ENCODE peak calls at places on chromosomes 7 and 10, in seven cellular contexts. One of them, this sample, is unnamed.

GRCh38 chr7:75915416-75916156 is 631 bp downstream of the POR start:
- DNase-seq in upper lobe of right lung: no peak
- DNase-seq in heart left ventricle: peak; percentile 48
- DNase-seq in lower lobe of right lung: no peak
- DNase-seq in fibroblast of lung: peak; percentile 37
- DNase-seq in body of pancreas: peak; percentile 35
- DNase-seq in stomach: peak; percentile 38
- DNase-seq in this sample: peak; percentile 86

GRCh38 chr10:86070278-86070677 is 296.3 kb downstream of the GRID1 start:
- DNase-seq in upper lobe of right lung: no peak
- DNase-seq in heart left ventricle: no peak
- DNase-seq in lower lobe of right lung: no peak
- DNase-seq in fibroblast of lung: no peak
- DNase-seq in body of pancreas: no peak
- DNase-seq in stomach: peak; percentile 4
- DNase-seq in this sample: no peak

GRCh38 chr7:127396184-127396583 is 3.7 kb upstream of the ZNF800 start:
- DNase-seq in upper lobe of right lung: peak; percentile 73
- DNase-seq in heart left ventricle: peak; percentile 26
- DNase-seq in lower lobe of right lung: peak; percentile 79
- DNase-seq in fibroblast of lung: peak; percentile 14
- DNase-seq in body of pancreas: peak; percentile 20
- DNase-seq in stomach: no peak
- DNase-seq in this sample: no peak

GRCh38 chr10:18303851-18304800 is 163.9 kb downstream of the CACNB2 start:
- DNase-seq in upper lobe of right lung: no peak
- DNase-seq in heart left ventricle: peak; percentile 39
- DNase-seq in lower lobe of right lung: no peak
- DNase-seq in fibroblast of lung: no peak
- DNase-seq in body of pancreas: peak; percentile 35
- DNase-seq in stomach: no peak
- DNase-seq in this sample: no peak

GRCh38 chr7:108234981-108235450 is 104.9 kb upstream of the LAMB4 start:
- DNase-seq in upper lobe of right lung: no peak
- DNase-seq in heart left ventricle: no peak
- DNase-seq in lower lobe of right lung: no peak
- DNase-seq in fibroblast of lung: no peak
- DNase-seq in body of pancreas: no peak
- DNase-seq in stomach: no peak
- DNase-seq in this sample: no peak

GRCh38 chr7:22944506-22944905 is 69.4 kb downstream of the HYCC1 start:
- DNase-seq in upper lobe of right lung: no peak
- DNase-seq in heart left ventricle: no peak
- DNase-seq in lower lobe of right lung: no peak
- DNase-seq in fibroblast of lung: peak; percentile 86
- DNase-seq in body of pancreas: no peak
- DNase-seq in stomach: no peak
- DNase-seq in this sample: no peak

GRCh38 chr7:43022008-43022407 is 89.8 kb downstream of the MRPL32 start:
- DNase-seq in upper lobe of right lung: no peak
- DNase-seq in heart left ventricle: no peak
- DNase-seq in lower lobe of right lung: no peak
- DNase-seq in fibroblast of lung: no peak
- DNase-seq in body of pancreas: no peak
- DNase-seq in stomach: no peak
- DNase-seq in this sample: no peak

GRCh38 chr10:61992683-61993629 is 91.5 kb downstream of the ARID5B start:
- DNase-seq in upper lobe of right lung: no peak
- DNase-seq in heart left ventricle: peak; percentile 49
- DNase-seq in lower lobe of right lung: peak; percentile 55
- DNase-seq in fibroblast of lung: peak; percentile 98
- DNase-seq in body of pancreas: peak; percentile 25
- DNase-seq in stomach: peak; percentile 52
- DNase-seq in this sample: no peak

GRCh38 chr10:329361-330099 is 194.3 kb downstream of the ZMYND11 start:
- DNase-seq in upper lobe of right lung: peak; percentile 68
- DNase-seq in heart left ventricle: peak; percentile 87
- DNase-seq in lower lobe of right lung: peak; percentile 65
- DNase-seq in fibroblast of lung: peak; percentile 97
- DNase-seq in body of pancreas: peak; percentile 94
- DNase-seq in stomach: peak; percentile 93
- DNase-seq in this sample: no peak

GRCh38 chr10:98030093-98030821 is at the start of gene CRTAC1:
- DNase-seq in upper lobe of right lung: peak; percentile 92
- DNase-seq in heart left ventricle: peak; percentile 84
- DNase-seq in lower lobe of right lung: peak; percentile 86
- DNase-seq in fibroblast of lung: peak; percentile 12
- DNase-seq in body of pancreas: peak; percentile 71
- DNase-seq in stomach: peak; percentile 29
- DNase-seq in this sample: no peak

GRCh38 chr7:2870471-2870941 is 26.4 kb upstream of the GNA12 start:
- DNase-seq in upper lobe of right lung: peak; percentile 78
- DNase-seq in heart left ventricle: peak; percentile 87
- DNase-seq in lower lobe of right lung: peak; percentile 78
- DNase-seq in fibroblast of lung: peak; percentile 63
- DNase-seq in body of pancreas: peak; percentile 38
- DNase-seq in stomach: peak; percentile 63
- DNase-seq in this sample: peak; percentile 90

GRCh38 chr10:76302936-76303656 is 871.7 kb downstream of the LRMDA start:
- DNase-seq in upper lobe of right lung: no peak
- DNase-seq in heart left ventricle: no peak
- DNase-seq in lower lobe of right lung: no peak
- DNase-seq in fibroblast of lung: peak; percentile 16
- DNase-seq in body of pancreas: no peak
- DNase-seq in stomach: no peak
- DNase-seq in this sample: no peak

GRCh38 chr10:97127960-97128850 is 57.6 kb downstream of the SLIT1 start:
- DNase-seq in upper lobe of right lung: no peak
- DNase-seq in heart left ventricle: no peak
- DNase-seq in lower lobe of right lung: no peak
- DNase-seq in fibroblast of lung: no peak
- DNase-seq in body of pancreas: peak; percentile 19
- DNase-seq in stomach: no peak
- DNase-seq in this sample: peak; percentile 30

GRCh38 chr7:155221547-155221946 is 76.1 kb upstream of the INSIG1 start:
- DNase-seq in upper lobe of right lung: no peak
- DNase-seq in heart left ventricle: no peak
- DNase-seq in lower lobe of right lung: no peak
- DNase-seq in fibroblast of lung: no peak
- DNase-seq in body of pancreas: no peak
- DNase-seq in stomach: no peak
- DNase-seq in this sample: no peak

GRCh38 chr10:118818621-118819221 is 64.0 kb upstream of the CACUL1 start:
- DNase-seq in upper lobe of right lung: peak; percentile 60
- DNase-seq in heart left ventricle: peak; percentile 57
- DNase-seq in lower lobe of right lung: no peak
- DNase-seq in fibroblast of lung: no peak
- DNase-seq in body of pancreas: peak; percentile 62
- DNase-seq in stomach: no peak
- DNase-seq in this sample: no peak

GRCh38 chr7:29040570-29040906 is 82.4 kb upstream of the TRIL start:
- DNase-seq in upper lobe of right lung: no peak
- DNase-seq in heart left ventricle: no peak
- DNase-seq in lower lobe of right lung: no peak
- DNase-seq in fibroblast of lung: peak; percentile 20
- DNase-seq in body of pancreas: no peak
- DNase-seq in stomach: no peak
- DNase-seq in this sample: no peak

GRCh38 chr7:155856656-155857055 is 44.4 kb upstream of the SHH start:
- DNase-seq in upper lobe of right lung: no peak
- DNase-seq in heart left ventricle: no peak
- DNase-seq in lower lobe of right lung: no peak
- DNase-seq in fibroblast of lung: no peak
- DNase-seq in body of pancreas: no peak
- DNase-seq in stomach: peak; percentile 17
- DNase-seq in this sample: peak; percentile 14

GRCh38 chr7:1928555-1929348 is 258.7 kb downstream of the ELFN1 start:
- DNase-seq in upper lobe of right lung: peak; percentile 83
- DNase-seq in heart left ventricle: no peak
- DNase-seq in lower lobe of right lung: peak; percentile 72
- DNase-seq in fibroblast of lung: no peak
- DNase-seq in body of pancreas: peak; percentile 93
- DNase-seq in stomach: peak; percentile 92
- DNase-seq in this sample: peak; percentile 64

GRCh38 chr7:93147358-93147757 is 827 bp downstream of the SAMD9L start:
- DNase-seq in upper lobe of right lung: no peak
- DNase-seq in heart left ventricle: peak; percentile 40
- DNase-seq in lower lobe of right lung: no peak
- DNase-seq in fibroblast of lung: peak; percentile 66
- DNase-seq in body of pancreas: peak; percentile 10
- DNase-seq in stomach: peak; percentile 27
- DNase-seq in this sample: peak; percentile 64

GRCh38 chr7:139358541-139359365 is 941 bp upstream of the LUC7L2 start:
- DNase-seq in upper lobe of right lung: peak; percentile 72
- DNase-seq in heart left ventricle: no peak
- DNase-seq in lower lobe of right lung: peak; percentile 43
- DNase-seq in fibroblast of lung: peak; percentile 66
- DNase-seq in body of pancreas: peak; percentile 28
- DNase-seq in stomach: no peak
- DNase-seq in this sample: peak; percentile 72

GRCh38 chr10:83179371-83179770 is 959.9 kb upstream of the GHITM start:
- DNase-seq in upper lobe of right lung: no peak
- DNase-seq in heart left ventricle: no peak
- DNase-seq in lower lobe of right lung: no peak
- DNase-seq in fibroblast of lung: no peak
- DNase-seq in body of pancreas: no peak
- DNase-seq in stomach: no peak
- DNase-seq in this sample: no peak

GRCh38 chr7:116353614-116354013 is 143.3 kb downstream of the TES start:
- DNase-seq in upper lobe of right lung: no peak
- DNase-seq in heart left ventricle: peak; percentile 75
- DNase-seq in lower lobe of right lung: no peak
- DNase-seq in fibroblast of lung: no peak
- DNase-seq in body of pancreas: peak; percentile 77
- DNase-seq in stomach: peak; percentile 70
- DNase-seq in this sample: no peak

GRCh38 chr10:91796332-91797076 is 1.7 kb upstream of the TNKS2 start:
- DNase-seq in upper lobe of right lung: peak; percentile 66
- DNase-seq in heart left ventricle: peak; percentile 43
- DNase-seq in lower lobe of right lung: peak; percentile 55
- DNase-seq in fibroblast of lung: no peak
- DNase-seq in body of pancreas: peak; percentile 72
- DNase-seq in stomach: peak; percentile 57
- DNase-seq in this sample: peak; percentile 89

DNA sequence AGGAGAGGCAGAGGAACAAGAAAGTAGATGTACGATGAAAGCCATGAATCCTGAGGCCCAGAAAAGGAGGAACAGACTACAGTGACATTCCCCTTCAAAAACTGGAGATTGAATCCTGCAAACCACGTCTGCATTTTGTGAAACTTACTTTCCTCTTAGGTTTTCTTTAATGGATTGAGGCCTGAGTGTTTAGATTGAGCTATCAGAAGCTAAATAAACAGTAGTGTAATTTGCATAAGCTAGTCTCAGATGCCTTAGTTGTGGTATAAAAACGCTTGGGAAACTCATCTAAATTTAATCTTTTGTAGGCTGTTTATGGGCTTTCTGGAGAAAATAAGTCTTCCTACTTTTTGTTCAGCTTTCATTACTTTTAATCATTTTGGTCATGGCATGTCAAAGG is 94.8 kb upstream of the HDAC9 start:
- DNase-seq in upper lobe of right lung: no peak
- DNase-seq in heart left ventricle: no peak
- DNase-seq in lower lobe of right lung: no peak
- DNase-seq in fibroblast of lung: peak; percentile 37
- DNase-seq in body of pancreas: no peak
- DNase-seq in stomach: no peak
- DNase-seq in this sample: no peak
- H3K4me1 ChIP-seq in upper lobe of right lung: no peaks in the 10 kb centered on the region
- H3K4me1 ChIP-seq in heart left ventricle: no peaks in the 10 kb centered on the region
- H3K4me1 ChIP-seq in lower lobe of right lung: no peaks in the 10 kb centered on the region
- H3K4me1 ChIP-seq in fibroblast of lung: peaks cover 2% of the 10 kb centered on the region
- H3K4me1 ChIP-seq in body of pancreas: no peaks in the 10 kb centered on the region
- H3K4me1 ChIP-seq in stomach: peaks cover 24% of the 10 kb centered on the region
- H3K4me1 ChIP-seq in this sample: peaks cover 3% of the 10 kb centered on the region

GRCh38 chr10:3756360-3756740 is 28.7 kb downstream of the KLF6 start:
- DNase-seq in upper lobe of right lung: no peak
- DNase-seq in heart left ventricle: no peak
- DNase-seq in lower lobe of right lung: no peak
- DNase-seq in fibroblast of lung: no peak
- DNase-seq in body of pancreas: no peak
- DNase-seq in stomach: no peak
- DNase-seq in this sample: no peak
- H3K27ac ChIP-seq in upper lobe of right lung: no peak overlapping the region
- H3K27ac ChIP-seq in heart left ventricle: peak overlapping the region; percentile 62
- H3K27ac ChIP-seq in lower lobe of right lung: no peak overlapping the region
- H3K27ac ChIP-seq in fibroblast of lung: no peak overlapping the region
- H3K27ac ChIP-seq in body of pancreas: no peak overlapping the region
- H3K27ac ChIP-seq in stomach: no peak overlapping the region
- H3K27ac ChIP-seq in this sample: no peak overlapping the region

DNA sequence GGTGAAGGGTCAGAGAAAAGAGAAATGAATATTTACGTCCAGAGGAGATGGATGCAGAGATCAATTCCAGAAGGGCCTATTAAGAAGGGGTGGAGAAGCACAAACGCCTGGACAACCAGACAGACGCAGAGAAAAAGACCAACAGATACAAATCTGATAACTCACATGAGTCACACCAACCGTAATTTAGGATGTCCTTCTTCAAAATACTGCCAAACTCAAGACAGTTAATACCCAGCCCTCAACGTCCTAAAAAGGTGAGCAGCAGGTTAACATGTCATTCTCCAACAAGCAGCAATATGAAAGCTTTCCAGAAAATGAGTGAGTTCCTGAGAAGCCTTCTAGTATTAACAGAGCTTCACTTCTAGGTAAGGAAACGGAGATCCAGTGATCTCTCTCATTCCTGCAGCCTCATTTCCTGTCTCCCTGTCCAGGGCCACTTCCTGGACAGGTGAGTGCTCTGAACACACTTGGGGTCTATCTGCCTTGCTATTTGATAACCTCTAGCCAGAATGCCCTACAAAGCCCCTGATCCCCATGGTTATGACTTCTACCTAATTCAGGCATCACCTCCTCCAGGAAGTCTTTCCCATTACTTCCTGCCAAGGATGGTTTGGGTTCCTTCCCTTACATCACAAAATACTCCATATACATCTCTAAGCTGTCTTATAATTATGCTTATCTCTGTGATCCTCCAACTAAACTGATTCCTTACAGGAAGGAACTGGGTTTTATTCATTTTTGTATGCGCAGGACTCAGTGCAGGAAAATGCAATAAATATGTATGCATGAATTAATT is 41.6 kb downstream of the PIP4K2A start:
- DNase-seq in upper lobe of right lung: no peak
- DNase-seq in heart left ventricle: no peak
- DNase-seq in lower lobe of right lung: no peak
- DNase-seq in fibroblast of lung: no peak
- DNase-seq in body of pancreas: no peak
- DNase-seq in stomach: no peak
- DNase-seq in this sample: no peak
- H3K4me1 ChIP-seq in upper lobe of right lung: peaks cover 29% of the 10 kb centered on the region
- H3K4me1 ChIP-seq in heart left ventricle: peaks cover 27% of the 10 kb centered on the region
- H3K4me1 ChIP-seq in lower lobe of right lung: peaks cover 49% of the 10 kb centered on the region
- H3K4me1 ChIP-seq in fibroblast of lung: no peaks in the 10 kb centered on the region
- H3K4me1 ChIP-seq in body of pancreas: no peaks in the 10 kb centered on the region
- H3K4me1 ChIP-seq in stomach: peaks cover 83% of the 10 kb centered on the region
- H3K4me1 ChIP-seq in this sample: peaks cover 100% of the 10 kb centered on the region

DNA sequence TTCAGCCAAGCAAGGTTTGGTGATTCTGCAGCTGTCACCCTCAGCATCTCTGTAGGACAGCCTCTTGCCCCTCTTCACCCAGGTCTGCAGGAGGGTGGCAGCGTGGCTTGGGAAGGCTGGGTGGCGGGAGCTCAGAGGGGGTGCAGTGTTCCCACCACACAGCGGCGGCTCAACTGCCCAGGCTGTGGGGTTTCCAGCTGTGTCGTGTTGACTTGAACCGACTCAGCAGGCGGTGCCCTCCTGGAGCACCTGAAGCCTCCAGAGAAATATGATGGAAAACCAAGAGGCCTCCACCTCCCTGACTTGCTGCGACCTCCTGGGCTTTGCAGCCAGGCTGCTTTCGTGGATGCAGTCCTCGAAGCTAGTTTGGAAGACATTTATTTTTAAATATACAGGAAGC is 68.0 kb upstream of the KLF6 start:
- DNase-seq in upper lobe of right lung: no peak
- DNase-seq in heart left ventricle: no peak
- DNase-seq in lower lobe of right lung: no peak
- DNase-seq in fibroblast of lung: no peak
- DNase-seq in body of pancreas: peak; percentile 52
- DNase-seq in stomach: no peak
- DNase-seq in this sample: peak; percentile 82
- H3K27ac ChIP-seq in upper lobe of right lung: peak overlapping the region; percentile 78
- H3K27ac ChIP-seq in heart left ventricle: peak overlapping the region; percentile 66
- H3K27ac ChIP-seq in lower lobe of right lung: peak overlapping the region; percentile 84
- H3K27ac ChIP-seq in fibroblast of lung: peak overlapping the region; percentile 94
- H3K27ac ChIP-seq in body of pancreas: peak overlapping the region; percentile 99
- H3K27ac ChIP-seq in stomach: peak overlapping the region; percentile 88
- H3K27ac ChIP-seq in this sample: peak overlapping the region; percentile 88

This sample was measured in spleen.